ENCODE peak calls at places on chromosomes 12 and 14, in nine cellular contexts. F, Y, D, Z, U, T, P, A and O are unnamed samples.

GRCh38 chr12:27542628-27543027 is 18.6 kb downstream of the PPFIBP1 start:
- DNase-seq in U (peak), T (peak), Z (no peak), A (no peak), Y (peak), D (no peak), F (peak), P (no peak), O (no peak)

GRCh38 chr12:111444706-111445310 is 39.1 kb downstream of the SH2B3 start:
- DNase-seq in Y (no peak), F (no peak), Z (peak), P (peak), A (peak), T (peak), U (no peak), D (peak), O (no peak)

GRCh38 chr14:59772252-59772651 is 98.3 kb downstream of the RTN1 start:
- DNase-seq in U (no peak), A (no peak), T (no peak), D (no peak), F (no peak), Z (no peak), Y (no peak), P (no peak), O (no peak)

GRCh38 chr14:65228436-65228835 is 126.1 kb upstream of the MAX start:
- DNase-seq in P (peak), T (no peak), Y (no peak), F (no peak), A (no peak), Z (peak), D (peak), U (no peak), O (no peak)

GRCh38 chr14:106308839-106309389 is 782.5 kb downstream of the TMEM121 start:
- DNase-seq in F (no peak), A (peak), Y (no peak), P (peak), T (no peak), U (no peak), Z (no peak), D (peak), O (no peak)

GRCh38 chr12:98156697-98157096 is 358.7 kb upstream of the TMPO start:
- DNase-seq in P (no peak), U (no peak), Z (no peak), D (no peak), A (no peak), F (no peak), T (no peak), Y (no peak), O (no peak)

GRCh38 chr12:56941299-56942017 is 7.2 kb upstream of the SDR9C7 start:
- DNase-seq in T (peak), F (no peak), A (no peak), U (no peak), Z (no peak), P (no peak), D (peak), Y (peak), O (no peak)

GRCh38 chr14:54285030-54285429 is 111.8 kb upstream of the CDKN3 start:
- DNase-seq in P (no peak), D (no peak), Y (no peak), Z (no peak), F (no peak), A (no peak), T (no peak), U (no peak), O (no peak)

GRCh38 chr14:71994416-71994815 is 62.2 kb downstream of the RGS6 start:
- DNase-seq in T (no peak), Z (no peak), Y (no peak), F (no peak), A (no peak), U (no peak), D (no peak), P (no peak), O (no peak)

GRCh38 chr12:6921996-6922935 is 5.5 kb upstream of the ATN1 start:
- DNase-seq in Y (no peak), F (no peak), U (no peak), T (no peak), D (no peak), Z (peak), A (no peak), P (no peak), O (no peak)

GRCh38 chr12:48852734-48853168 is 788 bp upstream of the DDX23 start:
- DNase-seq in P (no peak), F (no peak), D (no peak), U (no peak), Z (no peak), Y (no peak), A (no peak), T (no peak), O (no peak)

GRCh38 chr12:11749943-11750690 is 100.6 kb downstream of the ETV6 start:
- DNase-seq in D (no peak), A (no peak), Y (no peak), F (no peak), U (no peak), P (peak), Z (no peak), T (no peak), O (no peak)

GRCh38 chr12:3078086-3078820 is 1.1 kb downstream of the TSPAN9 start:
- DNase-seq in P (no peak), A (no peak), T (no peak), F (no peak), Z (no peak), Y (no peak), U (no peak), D (no peak), O (no peak)

GRCh38 chr12:132145334-132145733 is 1.1 kb downstream of the NOC4L start:
- DNase-seq in D (no peak), Y (no peak), T (no peak), Z (no peak), F (no peak), P (no peak), U (no peak), A (no peak), O (no peak)

GRCh38 chr12:122203968-122204828 is 689 bp downstream of the B3GNT4 start:
- DNase-seq in D (no peak), P (peak), Z (peak), T (no peak), Y (no peak), U (no peak), F (no peak), A (peak), O (no peak)

GRCh38 chr14:100278702-100279101 is 27.5 kb downstream of the SLC25A29 start:
- DNase-seq in Y (peak), A (no peak), F (no peak), D (no peak), Z (no peak), T (peak), U (peak), P (peak), O (no peak)

GRCh38 chr14:48725001-48725734 is 861.0 kb downstream of the RPS29 start:
- DNase-seq in A (no peak), Y (no peak), U (peak), Z (no peak), D (no peak), P (no peak), F (peak), T (peak), O (no peak)

GRCh38 chr14:99731536-99732435 is 47.7 kb downstream of the CYP46A1 start:
- DNase-seq in Z (peak), U (no peak), T (no peak), A (no peak), Y (no peak), D (no peak), P (no peak), F (no peak), O (no peak)

GRCh38 chr12:28088566-28089277 is 101.5 kb upstream of the CCDC91 start:
- DNase-seq in D (no peak), F (no peak), T (peak), Z (no peak), U (no peak), A (no peak), Y (peak), P (no peak), O (no peak)

GRCh38 chr14:24837280-24838046 is 203.5 kb upstream of the GZMB start:
- DNase-seq in Y (peak), F (no peak), U (no peak), Z (no peak), D (no peak), P (no peak), A (no peak), T (no peak), O (no peak)

GRCh38 chr12:12880537-12880936 is 10.8 kb upstream of the GPRC5A start:
- DNase-seq in Z (no peak), Y (no peak), A (no peak), T (no peak), P (no peak), F (no peak), D (no peak), U (no peak), O (no peak)

GRCh38 chr12:85016423-85016822 is 19.7 kb downstream of the TSPAN19 start:
- DNase-seq in A (no peak), T (peak), U (peak), Y (peak), F (peak), P (no peak), Z (no peak), D (no peak), O (no peak)

GRCh38 chr12:92930421-92930820 is 1.3 kb upstream of the EEA1 start:
- DNase-seq in D (no peak), P (no peak), F (no peak), A (no peak), U (peak), Z (no peak), Y (no peak), T (peak), O (no peak)

GRCh38 chr12:92927436-92928116 is 1.5 kb downstream of the EEA1 start:
- DNase-seq in T (peak), Y (peak), D (no peak), F (no peak), U (peak), P (peak), A (no peak), Z (no peak), O (no peak)

GRCh38 chr12:92928431-92928961 is 599 bp downstream of the EEA1 start:
- DNase-seq in Z (peak), Y (no peak), A (peak), T (peak), D (no peak), P (no peak), F (no peak), U (peak), O (no peak)

GRCh38 chr12:92929957-92930356 is 862 bp upstream of the EEA1 start:
- DNase-seq in P (no peak), A (no peak), F (no peak), Z (no peak), T (no peak), U (no peak), Y (no peak), D (no peak), O (no peak)

DNA sequence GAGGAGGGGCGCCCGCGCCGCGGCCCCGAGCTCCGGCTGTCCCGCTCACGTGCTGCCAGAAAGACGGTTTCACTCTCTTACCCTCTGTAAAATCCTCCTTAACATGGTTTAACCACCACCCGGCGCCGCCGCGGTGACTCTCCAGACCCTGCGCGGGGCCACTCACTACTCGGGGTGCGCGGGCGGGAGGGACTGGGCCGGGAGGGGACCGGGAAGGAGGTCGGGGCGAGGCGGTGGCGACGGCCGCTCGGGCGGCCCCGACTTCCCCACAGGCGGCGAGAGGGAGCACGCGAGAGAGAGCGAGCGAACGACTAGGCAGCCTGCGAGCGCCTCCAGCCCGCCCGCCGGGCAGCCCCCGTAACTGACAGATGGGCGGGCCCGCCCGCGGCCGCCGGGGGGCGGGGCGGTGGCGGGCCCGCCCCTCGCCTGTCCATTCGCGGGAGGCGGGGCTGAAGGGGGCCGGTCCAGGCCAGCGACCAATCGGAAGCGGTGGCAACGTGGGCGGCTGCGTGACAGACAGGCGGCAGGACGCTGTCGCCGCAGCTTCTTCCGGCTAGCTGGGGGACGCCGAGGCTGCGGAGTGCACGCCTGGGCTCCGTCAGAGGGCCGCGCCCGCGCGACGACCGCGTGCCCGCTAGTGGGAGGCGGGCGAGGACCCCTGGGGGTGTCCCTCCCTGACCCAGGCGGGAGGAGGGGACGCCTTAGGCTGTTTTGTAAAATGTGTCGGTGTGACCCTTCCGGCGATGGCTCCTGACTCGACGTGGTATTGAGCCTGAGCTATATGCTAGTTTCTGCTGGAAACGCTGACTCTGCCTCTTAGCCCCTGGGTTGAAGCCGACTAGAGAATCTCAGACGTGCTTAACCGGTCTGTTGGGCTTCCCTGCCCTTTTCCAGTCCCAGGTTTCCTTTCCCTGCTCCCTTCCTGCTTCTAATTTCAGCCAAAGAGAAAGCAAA is at the start of gene EEA1:
- DNase-seq in U (peak), Y (peak), P (peak), Z (peak), F (peak), A (peak), D (peak), T (peak), O (peak)
- TF ChIP-seq CTCF in U (peak), Y (peak), P (peak), Z (peak), F (no peak), A (peak), D (no peak), T (peak), O (peak)

DNA sequence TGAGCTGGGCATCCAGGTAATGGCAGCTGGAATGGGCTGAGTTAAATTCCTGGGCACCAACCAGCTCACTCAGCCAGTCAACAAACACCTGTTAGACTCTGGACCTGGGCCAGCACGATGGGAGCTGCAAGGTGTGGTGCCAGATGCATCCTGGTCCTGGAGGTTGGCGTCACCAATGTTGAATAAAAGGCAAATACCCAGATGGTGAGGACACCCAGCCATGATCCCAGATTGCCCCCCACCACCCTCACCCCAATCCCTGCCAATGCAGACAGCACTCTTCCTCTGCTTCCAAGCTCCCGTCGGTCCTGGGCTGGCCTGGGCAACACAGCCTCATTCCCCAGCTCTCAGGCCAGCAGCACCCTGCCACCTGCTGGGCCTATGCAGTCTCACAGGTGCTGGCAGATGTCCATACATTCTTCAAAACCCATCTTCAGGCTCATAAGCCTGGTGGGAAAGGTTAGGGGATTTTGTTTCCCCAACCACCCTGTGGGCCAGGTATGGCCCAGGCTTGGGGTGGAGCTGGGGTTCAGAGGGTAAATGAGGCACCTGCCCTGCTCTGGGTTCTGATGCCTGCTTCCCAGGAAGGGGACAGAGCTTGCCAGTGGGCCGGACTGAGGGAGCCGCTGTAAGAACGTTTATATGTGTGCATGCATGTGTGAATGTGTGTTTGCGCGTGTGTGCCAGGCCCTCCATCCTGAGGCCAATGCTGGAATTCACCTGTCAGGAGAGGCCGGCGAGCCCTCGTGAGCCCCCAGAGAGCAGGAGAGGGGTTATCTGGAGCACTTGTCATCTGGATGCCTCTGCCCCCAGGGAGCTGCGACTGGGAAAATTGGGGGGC is 58.0 kb downstream of the LGMN start:
- DNase-seq in F (peak), Y (peak), P (no peak), D (no peak), Z (no peak), U (peak), T (peak), A (no peak), O (no peak)
- TF ChIP-seq CTCF in F (peak), Y (peak), P (peak), D (peak), Z (peak), U (peak), T (peak), A (no peak), O (peak)

DNA sequence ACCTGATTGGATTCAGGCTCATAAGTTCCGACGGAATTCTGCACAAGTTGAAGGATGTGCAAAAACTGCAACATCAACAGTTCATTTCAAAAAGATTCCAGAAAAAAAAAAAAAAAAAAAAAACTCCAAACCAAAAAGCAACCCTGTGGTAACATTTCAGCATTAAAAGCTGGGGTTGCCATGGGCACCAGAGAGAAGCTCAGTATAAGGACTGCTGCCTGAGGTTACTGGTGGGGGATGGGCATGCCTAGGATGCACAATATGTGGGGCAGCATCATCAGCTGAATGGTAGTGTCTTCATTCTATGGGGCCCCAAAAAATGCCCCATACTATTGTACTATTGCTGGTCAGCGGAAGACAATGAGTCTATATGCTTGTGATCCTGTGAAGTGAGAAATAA is 44.7 kb downstream of the MBIP start:
- DNase-seq in F (no peak), T (no peak), A (no peak), U (no peak), Y (no peak), D (no peak), P (no peak), Z (no peak), O (no peak)
- TF ChIP-seq CTCF in F (no peak), T (no peak), A (no peak), U (no peak), Y (no peak), D (no peak), P (no peak), Z (no peak), O (no peak)

GRCh38 chr14:75587388-75587787 is 9.0 kb downstream of the FLVCR2 start:
- DNase-seq in U (no peak), T (no peak), Z (no peak), Y (no peak), A (no peak), D (no peak), F (no peak), P (no peak), O (no peak)

GRCh38 chr14:75591987-75592575 is 13.7 kb downstream of the FLVCR2 start:
- DNase-seq in U (no peak), F (no peak), T (no peak), A (no peak), Z (no peak), P (no peak), Y (no peak), D (no peak), O (no peak)

GRCh38 chr14:75589896-75590295 is 11.5 kb downstream of the FLVCR2 start:
- DNase-seq in T (no peak), Z (no peak), U (no peak), A (no peak), P (no peak), D (no peak), F (no peak), Y (no peak), O (no peak)

GRCh38 chr14:75595211-75595610 is 16.8 kb downstream of the FLVCR2 start:
- DNase-seq in D (no peak), U (no peak), T (no peak), A (no peak), F (no peak), Y (peak), P (no peak), Z (no peak), O (no peak)

GRCh38 chr14:75591331-75591946 is 13.0 kb downstream of the FLVCR2 start:
- DNase-seq in U (no peak), F (no peak), Y (no peak), P (no peak), A (no peak), D (no peak), T (no peak), Z (no peak), O (no peak)
- TF ChIP-seq CTCF in U (no peak), F (no peak), Y (peak), P (no peak), A (no peak), D (no peak), T (no peak), Z (no peak), O (no peak)

DNA sequence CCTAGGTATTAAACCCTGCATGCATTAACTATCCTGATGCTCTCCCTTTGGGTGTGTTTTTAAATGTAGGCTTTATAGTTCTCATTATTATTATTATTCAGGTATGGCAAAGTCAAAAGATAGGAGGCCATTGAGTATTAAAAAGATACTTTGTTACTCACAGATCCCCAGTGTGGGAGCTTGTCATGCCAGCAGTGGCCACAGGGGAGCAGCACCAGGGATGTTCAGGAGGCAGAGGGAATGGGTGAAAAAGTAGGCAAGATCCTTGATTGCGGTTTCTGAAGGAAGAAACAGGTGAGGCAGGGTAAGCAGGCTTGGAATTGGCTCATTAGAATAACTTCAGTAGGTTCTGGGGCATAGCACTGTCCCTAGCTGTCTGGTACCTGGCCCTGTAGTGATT is 382.2 kb downstream of the MED13L start:
- DNase-seq in A (no peak), P (no peak), Z (no peak), D (no peak), Y (no peak), F (no peak), T (no peak), U (no peak), O (no peak)
- TF ChIP-seq CTCF in A (no peak), P (no peak), Z (no peak), D (peak), Y (peak), F (peak), T (peak), U (peak), O (no peak)

DNA sequence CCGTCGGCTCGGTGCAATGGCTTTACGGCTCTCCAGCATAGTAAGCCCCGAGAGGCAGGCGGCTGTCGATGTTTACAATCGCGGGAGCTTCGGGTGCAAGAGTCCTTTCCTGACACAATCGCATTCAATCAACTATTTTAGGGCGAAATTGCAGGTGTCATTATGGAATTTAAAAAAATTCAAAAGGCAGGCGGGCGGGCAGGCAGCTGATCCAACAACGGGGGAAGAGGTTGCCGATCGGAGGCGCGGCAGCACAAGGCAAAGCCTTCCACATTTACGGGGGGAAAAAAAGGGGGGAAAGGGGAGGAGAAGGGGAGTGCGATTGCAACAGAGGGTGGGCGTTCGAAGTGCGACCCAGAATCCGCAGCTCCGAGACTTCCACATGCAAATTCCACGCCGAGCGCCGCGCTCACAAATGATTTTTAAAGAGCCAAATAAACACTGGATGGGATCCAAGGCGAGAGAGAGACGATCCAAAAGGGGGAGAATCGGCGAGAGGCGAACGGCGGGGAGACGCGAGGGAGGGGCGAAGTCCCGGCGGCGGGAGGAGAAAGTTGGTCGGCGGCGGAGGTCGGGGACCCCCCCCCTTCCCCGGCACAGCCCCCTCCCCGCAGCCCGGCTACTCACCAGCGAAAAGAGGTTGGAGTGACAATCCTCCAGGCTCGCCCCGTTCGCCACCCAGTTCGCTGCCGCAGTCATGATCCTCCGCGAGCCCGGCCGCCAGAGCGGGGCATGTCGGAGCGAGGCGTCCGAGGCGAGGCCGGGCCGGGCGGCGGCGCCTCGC is 868 bp downstream of the MED13L start:
- DNase-seq in U (peak), Z (peak), P (peak), F (no peak), D (no peak), A (peak), Y (peak), T (peak), O (peak)
- TF ChIP-seq CTCF in U (peak), Z (no peak), P (no peak), F (peak), D (no peak), A (no peak), Y (no peak), T (peak), O (no peak)